ENCODE peak calls at places on chromosome 22, in seven cellular contexts. B is AG09319, R is activated gamma-delta T cell treated with Interleukin-2 at 50 U/mL for 16 hours, N is AML-193, X is cardiac fibroblast, D is NCI-H2081, A is iPS-NIHi11. F is an unnamed sample.

GRCh38 chr22:47750086-47750485 is 987.6 kb downstream of the TBC1D22A start:
- DNase-seq in A (no peak), N (no peak), R (no peak), B (no peak), X (no peak), D (no peak), F (no peak)

GRCh38 chr22:36415415-36416168 is 27.8 kb upstream of the MYH9 start:
- DNase-seq in D (no peak), X (no peak), A (no peak), B (no peak), R (no peak), N (no peak), F (no peak)

GRCh38 chr22:46061431-46062231 is 84.7 kb upstream of the WNT7B start:
- DNase-seq in D (no peak), R (no peak), N (no peak), B (no peak), X (no peak), A (peak), F (no peak)

GRCh38 chr22:50524664-50525103 is 714 bp downstream of the SCO2 start:
- DNase-seq in R (no peak), D (no peak), X (no peak), B (no peak), A (no peak), N (no peak), F (no peak)

GRCh38 chr22:25909988-25910387 is 168.0 kb downstream of the MYO18B start:
- DNase-seq in B (no peak), A (no peak), D (no peak), N (no peak), X (no peak), R (no peak), F (no peak)

GRCh38 chr22:33565580-33565995 is 354.7 kb downstream of the LARGE1 start:
- DNase-seq in B (no peak), D (no peak), X (no peak), N (no peak), A (no peak), R (no peak), F (no peak)

GRCh38 chr22:26168934-26169311 is 339 bp upstream of the SEZ6L start:
- DNase-seq in N (no peak), R (no peak), B (no peak), A (no peak), D (no peak), X (no peak), F (no peak)

GRCh38 chr22:46579751-46580449 is 40.3 kb upstream of the GRAMD4 start:
- DNase-seq in N (no peak), R (no peak), B (no peak), A (no peak), D (no peak), X (no peak), F (no peak)

GRCh38 chr22:19090586-19091127 is 31.6 kb downstream of the DGCR2 start:
- DNase-seq in N (no peak), R (no peak), D (no peak), X (no peak), B (no peak), A (no peak), F (no peak)

GRCh38 chr22:18057568-18058209 is 20.1 kb upstream of the PEX26 start:
- DNase-seq in N (no peak), D (no peak), B (peak), R (no peak), X (peak), A (no peak), F (peak)

GRCh38 chr22:19714320-19715252 is at the start of gene SEPTIN5:
- DNase-seq in D (no peak), A (peak), B (no peak), N (no peak), R (no peak), X (no peak), F (no peak)

GRCh38 chr22:49047461-49047860 is 780.2 kb downstream of the BRD1 start:
- DNase-seq in N (no peak), A (no peak), B (no peak), R (no peak), X (no peak), D (no peak), F (no peak)

GRCh38 chr22:28802595-28803087 is 2.3 kb upstream of the XBP1 start:
- DNase-seq in R (no peak), B (no peak), A (no peak), N (peak), X (no peak), D (no peak), F (no peak)

GRCh38 chr22:36977401-36977861 is 41.8 kb downstream of the TST start:
- DNase-seq in N (peak), D (peak), R (peak), B (no peak), X (peak), A (peak), F (no peak)

GRCh38 chr22:41995211-41995610 is 3.4 kb upstream of the WBP2NL start:
- DNase-seq in D (no peak), R (no peak), N (no peak), X (no peak), B (no peak), A (no peak), F (no peak)

GRCh38 chr22:45083659-45084305 is 74.0 kb upstream of the PHF21B start:
- DNase-seq in X (peak), A (no peak), N (no peak), D (no peak), R (no peak), B (no peak), F (peak)

GRCh38 chr22:44446483-44446882 is 51.5 kb downstream of the RTL6 start:
- DNase-seq in X (no peak), R (no peak), A (no peak), N (no peak), D (no peak), B (no peak), F (no peak)